ENCODE peak calls at places on chromosomes 11 and 22, in five cellular contexts. T is AG20443; V is activated T-cell treated with anti-CD3 and anti-CD28 coated beads, Interleukin-2, amount 50 U/mL, for 1 hour; U is ELR; R is DMS153. E is an unnamed sample.

GRCh38 chr11:85874265-85874664 is 19.1 kb downstream of the CCDC83 start:
- DNase-seq in V (no peak), U (no peak), R (no peak), T (no peak), E (no peak)

GRCh38 chr11:23404225-23405160 is 544.2 kb upstream of the CCDC179 start:
- DNase-seq in U (no peak), V (no peak), R (no peak), T (no peak), E (no peak)

GRCh38 chr11:93432247-93432646 is 101.7 kb downstream of the DEUP1 start:
- DNase-seq in U (no peak), T (no peak), R (no peak), V (no peak), E (no peak)

GRCh38 chr11:11493698-11494097 is 128.1 kb downstream of the GALNT18 start:
- DNase-seq in V (no peak), R (no peak), T (no peak), U (no peak), E (no peak)

GRCh38 chr22:46453006-46453828 is 84.2 kb downstream of the CELSR1 start:
- DNase-seq in T (no peak), R (no peak), U (no peak), V (no peak), E (no peak)

GRCh38 chr22:37025500-37026070 is 6.0 kb downstream of the MPST start:
- DNase-seq in V (no peak), U (no peak), R (no peak), T (no peak), E (no peak)

GRCh38 chr11:8930456-8931175 is 2.1 kb downstream of the C11orf16 start:
- DNase-seq in R (no peak), V (no peak), T (no peak), U (no peak), E (no peak)

GRCh38 chr22:37747090-37747714 is 50.4 kb downstream of the TRIOBP start:
- DNase-seq in V (no peak), U (peak), T (no peak), R (no peak), E (no peak)

GRCh38 chr11:81005595-81005994 is 1564.8 kb upstream of the TENM4 start:
- DNase-seq in T (peak), R (no peak), V (no peak), U (peak), E (no peak)

GRCh38 chr11:114074546-114075342 is 15.2 kb downstream of the ZBTB16 start:
- DNase-seq in T (no peak), V (no peak), U (no peak), R (no peak), E (no peak)

GRCh38 chr11:88326112-88326511 is 11.4 kb downstream of the CTSC start:
- DNase-seq in V (no peak), R (no peak), U (no peak), T (no peak), E (no peak)

GRCh38 chr22:37283393-37283937 is 1.2 kb downstream of the CYTH4 start:
- DNase-seq in R (no peak), T (no peak), U (peak), V (peak), E (no peak)

GRCh38 chr11:130513132-130513531 is 64.7 kb downstream of the ADAMTS15 start:
- DNase-seq in V (no peak), R (peak), U (no peak), T (peak), E (no peak)

GRCh38 chr11:44611687-44612437 is 46.4 kb downstream of the CD82 start:
- DNase-seq in R (no peak), U (no peak), V (peak), T (no peak), E (no peak)

GRCh38 chr22:40418366-40419201 is 48.2 kb downstream of the SGSM3 start:
- DNase-seq in R (no peak), U (no peak), V (peak), T (no peak), E (no peak)

GRCh38 chr11:57567512-57568329 is at the start of gene UBE2L6:
- DNase-seq in V (peak), U (peak), T (peak), R (peak), E (peak)

GRCh38 chr11:69437001-69437875 is 44.2 kb upstream of the LINC01488 start:
- DNase-seq in R (no peak), U (peak), T (no peak), V (no peak), E (no peak)

GRCh38 chr11:111963786-111964385 is 26.7 kb downstream of the DIXDC1 start:
- DNase-seq in V (no peak), U (no peak), R (no peak), T (no peak), E (no peak)

GRCh38 chr22:26785942-26786341 is 128.6 kb downstream of the MIAT start:
- DNase-seq in U (no peak), V (no peak), T (no peak), R (no peak), E (no peak)

GRCh38 chr11:12122083-12122482 is 11.7 kb downstream of the MICAL2 start:
- DNase-seq in U (peak), V (no peak), R (no peak), T (no peak), E (no peak)

GRCh38 chr11:3105791-3106735 is 48.8 kb upstream of the CARS1 start:
- DNase-seq in U (no peak), T (no peak), V (peak), R (no peak), E (peak)

GRCh38 chr22:31272522-31273446 is 19.5 kb downstream of the PIK3IP1 start:
- DNase-seq in T (peak), U (peak), V (peak), R (peak), E (no peak)

GRCh38 chr11:74577624-74578396 is 14.6 kb upstream of the POLD3 start:
- DNase-seq in T (peak), R (peak), V (no peak), U (no peak), E (no peak)

GRCh38 chr11:78806214-78807004 is 231.7 kb upstream of the NARS2 start:
- DNase-seq in U (no peak), R (no peak), T (no peak), V (no peak), E (no peak)

GRCh38 chr22:21650823-21651520 is 8.9 kb downstream of the SDF2L1 start:
- DNase-seq in R (no peak), T (no peak), U (no peak), V (no peak), E (no peak)

GRCh38 chr11:63835156-63835540 is 3.8 kb upstream of the MARK2 start:
- DNase-seq in T (no peak), V (no peak), R (no peak), U (no peak), E (no peak)

GRCh38 chr11:93143186-93143585 is 54.6 kb downstream of the SLC36A4 start:
- DNase-seq in U (no peak), R (no peak), V (no peak), T (no peak), E (no peak)

GRCh38 chr11:85725510-85726258 is 39.7 kb upstream of the CCDC89 start:
- DNase-seq in R (no peak), T (peak), U (peak), V (no peak), E (no peak)

GRCh38 chr11:73236879-73237278 is 18.8 kb downstream of the P2RY2 start:
- DNase-seq in R (no peak), U (peak), V (no peak), T (peak), E (no peak)

GRCh38 chr22:42978453-42979103 is 36.4 kb downstream of the PACSIN2 start:
- DNase-seq in V (no peak), T (peak), R (no peak), U (peak), E (no peak)

GRCh38 chr11:19759389-19759788 is 46.8 kb downstream of the NAV2 start:
- DNase-seq in V (no peak), R (no peak), T (no peak), U (no peak), E (no peak)

GRCh38 chr11:71474141-71474770 is 21.3 kb downstream of the NADSYN1 start:
- DNase-seq in V (no peak), R (no peak), U (no peak), T (no peak), E (no peak)

GRCh38 chr22:19710769-19711106 is 3.6 kb upstream of the SEPTIN5 start:
- DNase-seq in U (no peak), T (no peak), V (no peak), R (no peak), E (no peak)

GRCh38 chr11:126732981-126733380 is 267.6 kb downstream of the KIRREL3 start:
- DNase-seq in V (no peak), T (no peak), R (no peak), U (no peak), E (no peak)